ENCODE peak calls at places on chromosomes 13 and 19, in five cellular contexts. O is HTR-8/SVneo; N is ACHN; E is EL; R is activated CD4-positive, alpha-beta T cell treated with anti-CD3 and anti-CD28 coated beads, Interleukin-2, amount 10 ng/mL, durations not matched to agents 7 days and 5 days. Z is an unnamed sample.

GRCh38 chr13:26011996-26012688 is 39.7 kb downstream of the SHISA2 start:
- DNase-seq in O (no peak), N (no peak), R (peak), E (no peak), Z (no peak)

GRCh38 chr13:29507356-29507755 is 88.1 kb downstream of the SLC7A1 start:
- DNase-seq in R (no peak), E (no peak), N (no peak), O (no peak), Z (no peak)

GRCh38 chr13:24348797-24349515 is 39.6 kb downstream of the C1QTNF9 start:
- DNase-seq in R (no peak), E (no peak), O (no peak), N (no peak), Z (no peak)

GRCh38 chr13:95713651-95714050 is 36.7 kb downstream of the DNAJC3 start:
- DNase-seq in E (peak), R (no peak), O (no peak), N (no peak), Z (no peak)

GRCh38 chr19:459724-460511 is 915 bp downstream of the SHC2 start:
- DNase-seq in E (peak), R (peak), O (peak), N (no peak), Z (no peak)

GRCh38 chr13:47175172-47175806 is 278.4 kb upstream of the HTR2A start:
- DNase-seq in R (no peak), O (no peak), N (no peak), E (peak), Z (no peak)

GRCh38 chr13:98576215-98576945 is 527 bp downstream of the STK24 start:
- DNase-seq in E (peak), O (no peak), R (peak), N (peak), Z (peak)

GRCh38 chr19:34230833-34231232 is 23.5 kb upstream of the GARRE1 start:
- DNase-seq in R (no peak), E (no peak), O (no peak), N (no peak), Z (no peak)

GRCh38 chr19:38139122-38139521 is 84.9 kb downstream of the DPF1 start:
- DNase-seq in N (no peak), E (no peak), O (no peak), R (no peak), Z (no peak)

GRCh38 chr13:34174671-34175145 is 356.8 kb downstream of the RFC3 start:
- DNase-seq in R (no peak), O (no peak), E (peak), N (no peak), Z (no peak)

GRCh38 chr13:76222511-76222910 is 586.4 kb downstream of the LMO7 start:
- DNase-seq in R (no peak), N (no peak), O (no peak), E (no peak), Z (no peak)

GRCh38 chr19:29711584-29712132 is 3.4 kb downstream of the C19orf12 start:
- DNase-seq in O (no peak), N (no peak), R (peak), E (no peak), Z (no peak)

GRCh38 chr19:39695759-39696158 is 8.5 kb upstream of the LGALS14 start:
- DNase-seq in N (no peak), R (no peak), E (no peak), O (no peak), Z (no peak)

GRCh38 chr19:47469419-47469700 is 2.3 kb downstream of the SLC8A2 start:
- DNase-seq in N (no peak), O (no peak), R (no peak), E (no peak), Z (no peak)

GRCh38 chr13:59891053-59891452 is 272.7 kb downstream of the DIAPH3 start:
- DNase-seq in R (no peak), E (no peak), O (no peak), N (no peak), Z (no peak)

GRCh38 chr19:48509467-48510194 is 2.0 kb downstream of the LMTK3 start:
- DNase-seq in O (no peak), N (no peak), E (no peak), R (no peak), Z (no peak)

GRCh38 chr19:35055715-35056179 is 14.2 kb downstream of the HPN start:
- DNase-seq in E (no peak), N (no peak), R (no peak), O (no peak), Z (no peak)

Z was measured in dermis microvascular lymphatic vessel endothelial cell.